ENCODE peak calls at places on chromosomes 11 and 22, in six cellular contexts. X is OCI-LY7, F is psoas muscle, I is AG04450, E is thyroid gland, S is AG04449. R is an unnamed sample.

GRCh38 chr11:35688023-35688422 is 25.4 kb downstream of the TRIM44 start:
- DNase-seq in X (no peak), E (no peak), F (no peak), S (no peak), I (no peak), R (no peak)

GRCh38 chr11:59801981-59802638 is 8.5 kb downstream of the MRPL16 start:
- DNase-seq in S (no peak), I (no peak), F (no peak), E (peak; percentile 6), X (no peak), R (no peak)

GRCh38 chr11:59112494-59112893 is 5.5 kb downstream of the FAM111B start:
- DNase-seq in I (no peak), S (no peak), E (no peak), X (no peak), F (no peak), R (no peak)

GRCh38 chr11:2092956-2093412 is 46.2 kb downstream of the IGF2 start:
- DNase-seq in X (no peak), E (peak; percentile 97), F (peak; percentile 97), S (no peak), I (no peak), R (peak; percentile 86)

GRCh38 chr11:134580635-134581025 is 168.6 kb upstream of the B3GAT1 start:
- DNase-seq in X (no peak), I (no peak), E (peak; percentile 71), S (no peak), F (no peak), R (no peak)

GRCh38 chr22:33600595-33600994 is 319.7 kb downstream of the LARGE1 start:
- DNase-seq in X (no peak), F (no peak), I (no peak), S (no peak), E (no peak), R (no peak)

GRCh38 chr11:96113100-96113710 is 189.3 kb upstream of the MTMR2 start:
- DNase-seq in S (no peak), X (no peak), E (no peak), F (no peak), I (no peak), R (no peak)

GRCh38 chr11:112961751-112962747 is 829 bp downstream of the NCAM1 start:
- DNase-seq in I (no peak), S (no peak), X (no peak), E (peak; percentile 25), F (peak; percentile 50), R (no peak)

GRCh38 chr11:123700774-123701173 is 40.7 kb downstream of the ZNF202 start:
- DNase-seq in I (no peak), F (no peak), S (no peak), X (no peak), E (no peak), R (no peak)

GRCh38 chr11:30635401-30635989 is 49.3 kb upstream of the MPPED2 start:
- DNase-seq in I (no peak), F (peak; percentile 64), E (peak; percentile 32), X (no peak), S (no peak), R (no peak)

GRCh38 chr11:128713595-128713994 is 19.7 kb downstream of the FLI1 start:
- DNase-seq in E (no peak), X (no peak), I (no peak), S (no peak), F (no peak), R (no peak)

GRCh38 chr11:128632151-128632791 is 44.9 kb upstream of the ETS1 start:
- DNase-seq in F (no peak), E (peak; percentile 37), X (peak; percentile 90), I (peak; percentile 45), S (no peak), R (peak; percentile 77)

GRCh38 chr11:65613091-65613928 is 711 bp downstream of the MAP3K11 start:
- DNase-seq in I (no peak), X (peak; percentile 19), S (no peak), E (peak; percentile 46), F (peak; percentile 75), R (no peak)

GRCh38 chr11:71305451-71306125 is 53.2 kb upstream of the SHANK2 start:
- DNase-seq in I (no peak), X (no peak), F (no peak), S (no peak), E (no peak), R (no peak)

GRCh38 chr11:122656631-122657101 is 1.1 kb downstream of the UBASH3B start:
- DNase-seq in X (peak; percentile 68), E (peak; percentile 71), I (no peak), S (no peak), F (peak; percentile 66), R (no peak)

GRCh38 chr22:29080061-29080975 is 7.5 kb downstream of the KREMEN1 start:
- DNase-seq in I (no peak), S (no peak), E (no peak), X (no peak), F (no peak), R (no peak)

GRCh38 chr11:63687845-63688244 is 6.5 kb downstream of the RTN3 start:
- DNase-seq in E (no peak), X (no peak), I (no peak), F (no peak), S (no peak), R (no peak)

GRCh38 chr11:75697906-75698563 is 19.6 kb upstream of the MOGAT2 start:
- DNase-seq in I (no peak), X (no peak), S (no peak), F (no peak), E (no peak), R (no peak)

GRCh38 chr11:118003456-118003855 is 17.3 kb downstream of the IL10RA start:
- DNase-seq in E (no peak), F (no peak), X (no peak), I (no peak), S (no peak), R (no peak)

GRCh38 chr11:11407065-11407737 is 54.2 kb upstream of the CSNK2A3 start:
- DNase-seq in I (no peak), E (peak; percentile 71), S (no peak), X (no peak), F (peak; percentile 58), R (no peak)

DNA sequence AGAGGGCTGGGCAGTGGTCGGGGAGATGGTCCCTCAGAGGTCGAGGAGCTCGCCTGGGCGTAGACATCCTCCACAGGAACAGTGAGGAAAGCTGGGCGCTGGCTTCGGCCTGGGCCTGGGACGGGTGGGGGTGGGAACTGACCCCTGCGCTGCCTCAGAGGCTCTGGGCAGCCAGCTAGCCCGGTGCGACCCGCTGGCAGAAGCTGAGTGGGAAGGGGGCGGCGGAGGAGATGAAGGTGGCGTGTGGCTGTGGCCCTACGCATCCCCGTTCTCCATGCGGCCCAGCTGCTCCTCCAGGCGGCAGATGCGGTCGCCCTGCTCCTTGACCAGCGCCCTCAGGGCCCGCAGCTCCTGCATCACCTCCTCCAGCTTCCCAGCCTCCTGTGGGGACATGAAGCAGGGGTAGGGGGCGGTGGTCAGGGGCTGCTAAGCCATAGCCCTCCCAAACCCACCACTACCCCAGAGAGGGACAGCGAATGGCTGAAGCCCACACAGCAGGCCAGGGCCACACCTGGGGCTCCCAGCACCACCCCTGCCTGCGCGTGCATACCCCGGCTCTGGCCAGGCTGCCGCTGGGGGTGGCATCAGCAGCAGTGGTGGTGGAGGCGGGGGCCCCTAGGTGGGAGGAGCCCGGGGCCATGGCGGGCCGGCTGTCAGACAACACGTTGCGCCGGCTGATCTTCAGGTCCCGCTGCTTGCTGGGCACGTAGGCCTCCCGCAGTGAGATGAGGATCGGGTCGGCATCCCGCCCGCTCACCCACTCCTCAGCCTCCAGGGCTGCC is 830 bp upstream of the PTPRCAP start:
- DNase-seq in I (no peak), X (peak; percentile 81), E (no peak), F (peak; percentile 60), S (no peak), R (peak; percentile 49)
- H3K4me3 ChIP-seq in I (no peak overlapping the region), X (peak overlapping the region; percentile 81), E (no peak overlapping the region), F (no peak overlapping the region), S (no peak overlapping the region), R (peak overlapping the region; percentile 93)

DNA sequence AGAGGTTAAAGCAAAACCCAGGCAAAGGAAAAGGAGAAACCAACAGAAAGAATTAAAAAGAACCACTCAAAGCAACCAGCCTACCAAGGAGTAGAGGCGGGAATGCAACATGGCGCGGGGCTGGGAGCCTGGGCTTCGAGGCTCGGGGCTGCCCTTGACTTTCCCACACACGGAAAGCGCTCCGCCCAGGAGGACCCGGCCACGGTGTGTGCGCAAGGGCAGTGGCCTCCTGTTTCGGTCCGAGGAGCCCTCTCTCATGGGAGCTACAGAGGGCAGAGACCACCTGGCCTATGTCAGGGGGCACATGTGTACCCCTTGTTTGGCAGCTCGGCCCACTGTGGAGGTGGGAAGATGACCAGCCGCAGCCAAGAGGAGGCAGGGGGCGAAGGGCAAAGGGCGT is 55.9 kb downstream of the APOL1 start:
- DNase-seq in S (no peak), X (no peak), E (no peak), F (no peak), I (no peak), R (no peak)
- H3K4me3 ChIP-seq in S (no peak overlapping the region), X (no peak overlapping the region), E (no peak overlapping the region), F (no peak overlapping the region), I (no peak overlapping the region), R (no peak overlapping the region)

GRCh38 chr11:124938206-124938765 is 2.4 kb upstream of the HEPACAM start:
- DNase-seq in E (no peak), S (no peak), F (no peak), X (no peak), I (no peak), R (no peak)

GRCh38 chr11:124937336-124937935 is 1.6 kb upstream of the HEPACAM start:
- DNase-seq in I (no peak), S (no peak), X (no peak), F (no peak), E (no peak), R (no peak)

GRCh38 chr11:124938970-124939369 is 3.1 kb upstream of the HEPACAM start:
- DNase-seq in F (no peak), X (no peak), I (no peak), E (no peak), S (no peak), R (no peak)

GRCh38 chr11:124934862-124935547 is 842 bp downstream of the HEPACAM start:
- DNase-seq in I (peak; percentile 86), E (no peak), X (no peak), F (no peak), S (peak; percentile 72), R (no peak)

DNA sequence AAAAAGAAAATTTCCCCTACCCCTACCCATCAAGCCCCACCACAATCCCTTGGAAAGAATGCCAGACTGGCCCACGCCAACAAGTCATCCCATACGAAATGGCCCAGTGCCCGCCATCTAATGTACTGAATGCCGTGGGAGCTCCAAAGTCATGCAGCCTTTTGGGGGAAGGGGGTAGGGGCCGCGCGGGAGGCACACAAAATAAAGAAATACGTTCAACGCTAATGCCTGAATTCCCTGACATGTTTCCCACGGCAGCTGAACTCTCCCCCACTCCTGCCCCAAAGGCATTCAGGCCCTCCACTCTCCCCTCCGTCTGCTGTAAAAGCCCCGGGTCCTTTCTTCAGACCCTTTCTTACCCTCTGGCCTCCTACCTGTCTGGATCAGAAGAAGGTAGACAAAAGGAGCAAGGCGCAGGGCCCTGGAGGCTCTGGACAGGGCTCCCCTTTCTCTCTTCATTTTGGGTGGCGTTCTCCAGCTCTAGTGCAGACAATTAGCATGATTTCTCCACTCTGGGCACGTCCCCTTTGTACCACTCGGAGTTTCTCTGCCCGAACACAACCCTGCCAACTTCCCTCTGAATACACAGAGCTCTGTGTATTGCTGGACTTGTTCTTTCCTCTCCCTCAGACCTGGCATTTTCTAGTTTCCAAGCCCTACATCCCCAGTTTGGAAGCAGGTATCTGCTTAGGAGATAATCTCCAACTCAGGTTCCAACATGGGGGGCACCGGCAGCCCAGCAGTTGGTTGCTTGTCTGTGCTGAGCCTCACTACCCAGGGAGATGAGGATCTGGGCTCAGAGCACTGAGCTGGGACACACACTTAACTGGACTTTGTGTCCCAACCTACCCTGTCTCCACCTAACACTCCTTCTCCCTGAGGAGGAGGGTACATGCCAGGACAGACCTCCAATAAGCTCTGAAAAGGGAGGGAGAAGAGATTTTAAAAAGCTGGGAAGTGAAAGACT is at the start of gene HEPACAM:
- DNase-seq in I (no peak), E (no peak), X (no peak), S (no peak), F (no peak), R (no peak)
- H3K4me3 ChIP-seq in I (no peak within 1 kb of the TSS), E (no peak within 1 kb of the TSS), X (no peak within 1 kb of the TSS), S (no peak within 1 kb of the TSS), F (no peak within 1 kb of the TSS), R (no peak within 1 kb of the TSS)

GRCh38 chr11:115477410-115477809 is 26.8 kb downstream of the CADM1 start:
- DNase-seq in I (no peak), X (no peak), S (no peak), E (no peak), F (no peak), R (no peak)
- H3K4me3 ChIP-seq in I (no peak overlapping the region), X (no peak overlapping the region), S (no peak overlapping the region), E (no peak overlapping the region), F (no peak overlapping the region), R (no peak overlapping the region)